ENCODE peak calls at places on chromosome 13, in ten cellular contexts. One of them, this sample, is unnamed.

GRCh38 chr13:44093607-44094583 is 214.2 kb downstream of the LACC1 start:
- DNase-seq in OCI-LY7: no peak
- DNase-seq in stomach: no peak
- DNase-seq in lower lobe of right lung: no peak
- DNase-seq in H1: no peak
- DNase-seq in CD8-positive, alpha-beta T cell: no peak
- DNase-seq in Panc1: no peak
- DNase-seq in ascending aorta: no peak
- DNase-seq in IMR-90: no peak
- DNase-seq in heart right ventricle: no peak
- DNase-seq in this sample: no peak

GRCh38 chr13:95698047-95698749 is 21.3 kb downstream of the DNAJC3 start:
- DNase-seq in lower lobe of right lung: no peak
- DNase-seq in ascending aorta: no peak
- DNase-seq in IMR-90: peak; percentile 17
- DNase-seq in stomach: no peak
- DNase-seq in OCI-LY7: peak; percentile 1
- DNase-seq in Panc1: no peak
- DNase-seq in CD8-positive, alpha-beta T cell: no peak
- DNase-seq in H1: no peak
- DNase-seq in heart right ventricle: no peak
- DNase-seq in this sample: no peak

GRCh38 chr13:29572575-29572974 is 22.9 kb downstream of the SLC7A1 start:
- DNase-seq in OCI-LY7: no peak
- DNase-seq in stomach: no peak
- DNase-seq in heart right ventricle: no peak
- DNase-seq in CD8-positive, alpha-beta T cell: no peak
- DNase-seq in lower lobe of right lung: no peak
- DNase-seq in ascending aorta: no peak
- DNase-seq in IMR-90: no peak
- DNase-seq in Panc1: no peak
- DNase-seq in H1: no peak
- DNase-seq in this sample: no peak

GRCh38 chr13:34733720-34734119 is 208.3 kb upstream of the NBEA start:
- DNase-seq in IMR-90: no peak
- DNase-seq in Panc1: no peak
- DNase-seq in lower lobe of right lung: no peak
- DNase-seq in OCI-LY7: no peak
- DNase-seq in CD8-positive, alpha-beta T cell: no peak
- DNase-seq in ascending aorta: no peak
- DNase-seq in stomach: no peak
- DNase-seq in heart right ventricle: no peak
- DNase-seq in H1: no peak
- DNase-seq in this sample: no peak

GRCh38 chr13:112172641-112173171 is 105.8 kb downstream of the SOX1 start:
- DNase-seq in CD8-positive, alpha-beta T cell: no peak
- DNase-seq in Panc1: no peak
- DNase-seq in stomach: no peak
- DNase-seq in ascending aorta: no peak
- DNase-seq in lower lobe of right lung: no peak
- DNase-seq in IMR-90: no peak
- DNase-seq in heart right ventricle: no peak
- DNase-seq in H1: no peak
- DNase-seq in OCI-LY7: no peak
- DNase-seq in this sample: no peak

GRCh38 chr13:67048793-67049150 is 181.4 kb downstream of the PCDH9 start:
- DNase-seq in CD8-positive, alpha-beta T cell: no peak
- DNase-seq in lower lobe of right lung: no peak
- DNase-seq in stomach: no peak
- DNase-seq in ascending aorta: no peak
- DNase-seq in IMR-90: peak; percentile 82
- DNase-seq in OCI-LY7: no peak
- DNase-seq in heart right ventricle: peak; percentile 3
- DNase-seq in H1: no peak
- DNase-seq in Panc1: no peak
- DNase-seq in this sample: no peak

GRCh38 chr13:27965740-27966640 is 3.1 kb downstream of the CDX2 start:
- DNase-seq in H1: peak; percentile 81
- DNase-seq in heart right ventricle: no peak
- DNase-seq in Panc1: no peak
- DNase-seq in ascending aorta: no peak
- DNase-seq in stomach: peak; percentile 26
- DNase-seq in OCI-LY7: no peak
- DNase-seq in CD8-positive, alpha-beta T cell: no peak
- DNase-seq in IMR-90: no peak
- DNase-seq in lower lobe of right lung: no peak
- DNase-seq in this sample: no peak

GRCh38 chr13:76823969-76824368 is 62.2 kb downstream of the KCTD12 start:
- DNase-seq in ascending aorta: no peak
- DNase-seq in IMR-90: no peak
- DNase-seq in H1: no peak
- DNase-seq in heart right ventricle: no peak
- DNase-seq in CD8-positive, alpha-beta T cell: no peak
- DNase-seq in stomach: no peak
- DNase-seq in Panc1: no peak
- DNase-seq in OCI-LY7: no peak
- DNase-seq in lower lobe of right lung: no peak
- DNase-seq in this sample: no peak

GRCh38 chr13:70502944-70503343 is 394.7 kb upstream of the KLHL1 start:
- DNase-seq in IMR-90: no peak
- DNase-seq in heart right ventricle: no peak
- DNase-seq in lower lobe of right lung: no peak
- DNase-seq in OCI-LY7: no peak
- DNase-seq in H1: no peak
- DNase-seq in ascending aorta: no peak
- DNase-seq in CD8-positive, alpha-beta T cell: no peak
- DNase-seq in stomach: no peak
- DNase-seq in Panc1: no peak
- DNase-seq in this sample: no peak

GRCh38 chr13:73173160-73173905 is 114.5 kb downstream of the KLF5 start:
- DNase-seq in ascending aorta: no peak
- DNase-seq in H1: no peak
- DNase-seq in CD8-positive, alpha-beta T cell: no peak
- DNase-seq in stomach: no peak
- DNase-seq in lower lobe of right lung: no peak
- DNase-seq in heart right ventricle: no peak
- DNase-seq in IMR-90: no peak
- DNase-seq in Panc1: no peak
- DNase-seq in OCI-LY7: no peak
- DNase-seq in this sample: no peak

GRCh38 chr13:73934215-73934623 is 200.0 kb downstream of the KLF12 start:
- DNase-seq in Panc1: no peak
- DNase-seq in CD8-positive, alpha-beta T cell: no peak
- DNase-seq in stomach: no peak
- DNase-seq in heart right ventricle: no peak
- DNase-seq in ascending aorta: no peak
- DNase-seq in IMR-90: peak; percentile 43
- DNase-seq in lower lobe of right lung: no peak
- DNase-seq in H1: no peak
- DNase-seq in OCI-LY7: no peak
- DNase-seq in this sample: no peak

GRCh38 chr13:24071423-24072075 is 89.0 kb upstream of the SPATA13 start:
- DNase-seq in stomach: no peak
- DNase-seq in ascending aorta: no peak
- DNase-seq in OCI-LY7: no peak
- DNase-seq in lower lobe of right lung: no peak
- DNase-seq in H1: no peak
- DNase-seq in CD8-positive, alpha-beta T cell: no peak
- DNase-seq in IMR-90: peak; percentile 48
- DNase-seq in heart right ventricle: no peak
- DNase-seq in Panc1: no peak
- DNase-seq in this sample: no peak

GRCh38 chr13:73228546-73228945 is 169.7 kb downstream of the KLF5 start:
- DNase-seq in heart right ventricle: no peak
- DNase-seq in lower lobe of right lung: no peak
- DNase-seq in stomach: no peak
- DNase-seq in H1: no peak
- DNase-seq in ascending aorta: no peak
- DNase-seq in OCI-LY7: no peak
- DNase-seq in Panc1: no peak
- DNase-seq in IMR-90: peak; percentile 28
- DNase-seq in CD8-positive, alpha-beta T cell: peak; percentile 13
- DNase-seq in this sample: no peak

GRCh38 chr13:80441968-80442367 is 101.0 kb upstream of the SPRY2 start:
- DNase-seq in ascending aorta: no peak
- DNase-seq in H1: no peak
- DNase-seq in Panc1: no peak
- DNase-seq in OCI-LY7: no peak
- DNase-seq in heart right ventricle: no peak
- DNase-seq in lower lobe of right lung: no peak
- DNase-seq in IMR-90: no peak
- DNase-seq in CD8-positive, alpha-beta T cell: no peak
- DNase-seq in stomach: no peak
- DNase-seq in this sample: no peak

DNA sequence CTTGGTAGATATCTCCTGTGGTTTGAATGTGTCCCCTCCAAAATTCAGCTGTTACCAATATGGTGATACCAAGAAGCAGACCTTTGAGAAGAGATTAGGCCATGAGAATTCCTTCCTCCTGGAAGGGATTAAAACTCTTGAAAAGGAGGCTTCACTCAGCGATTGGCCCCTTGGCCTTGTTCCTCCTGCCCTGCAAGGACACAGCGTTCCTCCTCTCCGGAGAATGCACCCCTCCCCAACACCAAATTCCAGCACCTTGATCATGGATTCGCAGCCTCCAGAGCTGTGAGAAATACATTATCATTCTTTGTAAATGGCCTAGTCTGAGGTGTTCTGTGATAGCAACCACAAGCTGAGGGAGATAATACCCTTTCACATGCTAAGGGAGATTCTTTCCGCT is 34.5 kb upstream of the ARHGEF7 start:
- DNase-seq in IMR-90: no peak
- DNase-seq in CD8-positive, alpha-beta T cell: no peak
- DNase-seq in ascending aorta: no peak
- DNase-seq in H1: no peak
- DNase-seq in Panc1: no peak
- DNase-seq in heart right ventricle: no peak
- DNase-seq in lower lobe of right lung: no peak
- DNase-seq in stomach: no peak
- DNase-seq in OCI-LY7: no peak
- DNase-seq in this sample: no peak
- H3K4me1 ChIP-seq in IMR-90: no peaks in the 10 kb centered on the region
- H3K4me1 ChIP-seq in CD8-positive, alpha-beta T cell: no peaks in the 10 kb centered on the region
- H3K4me1 ChIP-seq in ascending aorta: no peaks in the 10 kb centered on the region
- H3K4me1 ChIP-seq in H1: no peaks in the 10 kb centered on the region
- H3K4me1 ChIP-seq in Panc1: no peaks in the 10 kb centered on the region
- H3K4me1 ChIP-seq in heart right ventricle: no peaks in the 10 kb centered on the region
- H3K4me1 ChIP-seq in lower lobe of right lung: no peaks in the 10 kb centered on the region
- H3K4me1 ChIP-seq in stomach: no peaks in the 10 kb centered on the region
- H3K4me1 ChIP-seq in OCI-LY7: no peaks in the 10 kb centered on the region
- H3K4me1 ChIP-seq in this sample: no peaks in the 10 kb centered on the region

DNA sequence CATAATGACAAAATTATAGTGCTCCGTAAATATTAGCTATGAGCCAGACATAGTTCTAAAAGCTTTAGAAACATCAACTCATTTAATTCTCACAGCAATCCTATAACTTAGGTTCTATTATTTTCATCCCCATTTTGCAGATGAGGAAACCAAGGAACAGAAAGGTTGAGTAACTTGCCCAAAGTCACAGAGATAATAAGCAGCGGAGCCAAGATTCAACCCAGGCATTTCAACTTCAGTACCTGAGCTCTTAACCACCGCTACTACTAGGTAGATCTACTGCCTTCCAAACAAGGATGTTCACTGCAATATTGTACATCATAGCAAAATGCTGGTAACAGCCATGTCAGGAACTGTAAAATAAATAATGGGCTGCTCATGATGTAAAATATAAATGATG is 39.9 kb downstream of the ELF1 start:
- DNase-seq in stomach: no peak
- DNase-seq in Panc1: no peak
- DNase-seq in H1: no peak
- DNase-seq in OCI-LY7: peak; percentile 50
- DNase-seq in lower lobe of right lung: no peak
- DNase-seq in IMR-90: no peak
- DNase-seq in CD8-positive, alpha-beta T cell: no peak
- DNase-seq in heart right ventricle: no peak
- DNase-seq in ascending aorta: no peak
- DNase-seq in this sample: no peak
- H3K27ac ChIP-seq in stomach: no peak overlapping the region
- H3K27ac ChIP-seq in Panc1: no peak overlapping the region
- H3K27ac ChIP-seq in H1: no peak overlapping the region
- H3K27ac ChIP-seq in OCI-LY7: peak overlapping the region; percentile 89
- H3K27ac ChIP-seq in lower lobe of right lung: peak overlapping the region; percentile 83
- H3K27ac ChIP-seq in IMR-90: no peak overlapping the region
- H3K27ac ChIP-seq in CD8-positive, alpha-beta T cell: peak overlapping the region; percentile 76
- H3K27ac ChIP-seq in heart right ventricle: no peak overlapping the region
- H3K27ac ChIP-seq in ascending aorta: no peak overlapping the region
- H3K27ac ChIP-seq in this sample: no peak overlapping the region

GRCh38 chr13:38045278-38046048 is 175.9 kb upstream of the TRPC4 start:
- DNase-seq in IMR-90: peak; percentile 33
- DNase-seq in OCI-LY7: peak; percentile 61
- DNase-seq in CD8-positive, alpha-beta T cell: no peak
- DNase-seq in lower lobe of right lung: no peak
- DNase-seq in ascending aorta: no peak
- DNase-seq in stomach: no peak
- DNase-seq in Panc1: no peak
- DNase-seq in heart right ventricle: no peak
- DNase-seq in H1: no peak
- DNase-seq in this sample: no peak
- TF ChIP-seq CTCF in IMR-90: peak; percentile 61
- TF ChIP-seq CTCF in OCI-LY7: peak; percentile 84
- TF ChIP-seq CTCF in CD8-positive, alpha-beta T cell: no peak
- TF ChIP-seq CTCF in lower lobe of right lung: no peak
- TF ChIP-seq CTCF in ascending aorta: no peak
- TF ChIP-seq CTCF in stomach: no peak
- TF ChIP-seq CTCF in Panc1: peak; percentile 13
- TF ChIP-seq CTCF in heart right ventricle: peak; percentile 19
- TF ChIP-seq CTCF in H1: peak; percentile 41
- TF ChIP-seq CTCF in this sample: peak; percentile 68

DNA sequence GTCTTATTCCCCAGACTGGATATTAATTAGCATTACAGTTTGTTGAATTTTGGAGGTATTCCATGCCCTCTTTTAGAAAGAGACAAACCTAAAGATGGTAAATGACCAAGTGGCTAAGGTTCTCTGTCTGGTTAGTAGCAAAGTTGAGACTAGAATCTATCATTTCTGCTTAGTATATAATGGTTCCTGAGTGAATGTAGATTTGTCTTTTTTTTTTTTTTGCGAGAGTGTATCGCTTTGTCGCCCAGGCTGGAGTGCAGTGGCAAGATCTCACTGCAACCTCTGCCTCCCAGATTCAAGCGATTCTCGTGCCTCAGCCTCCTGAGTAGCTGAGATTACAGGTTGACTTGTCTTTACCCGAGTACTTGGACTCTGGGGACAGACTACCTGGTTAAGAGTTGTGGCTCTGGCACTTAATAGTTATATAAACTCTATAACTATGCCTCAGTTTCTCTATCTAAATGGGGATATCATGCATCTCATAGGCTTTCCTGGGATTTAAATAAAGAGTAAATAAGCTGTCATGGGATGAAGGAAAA is 2.7 kb downstream of the NAA16 start:
- DNase-seq in IMR-90: no peak
- DNase-seq in heart right ventricle: no peak
- DNase-seq in Panc1: no peak
- DNase-seq in CD8-positive, alpha-beta T cell: no peak
- DNase-seq in lower lobe of right lung: no peak
- DNase-seq in OCI-LY7: no peak
- DNase-seq in ascending aorta: no peak
- DNase-seq in stomach: no peak
- DNase-seq in H1: no peak
- DNase-seq in this sample: no peak
- H3K4me1 ChIP-seq in IMR-90: peaks cover 10% of the 10 kb centered on the region
- H3K4me1 ChIP-seq in heart right ventricle: peaks cover 46% of the 10 kb centered on the region
- H3K4me1 ChIP-seq in Panc1: peaks cover 16% of the 10 kb centered on the region
- H3K4me1 ChIP-seq in CD8-positive, alpha-beta T cell: peaks cover 26% of the 10 kb centered on the region
- H3K4me1 ChIP-seq in lower lobe of right lung: peaks cover 41% of the 10 kb centered on the region
- H3K4me1 ChIP-seq in OCI-LY7: peaks cover 49% of the 10 kb centered on the region
- H3K4me1 ChIP-seq in ascending aorta: peaks cover 12% of the 10 kb centered on the region
- H3K4me1 ChIP-seq in stomach: peaks cover 25% of the 10 kb centered on the region
- H3K4me1 ChIP-seq in H1: peaks cover 3% of the 10 kb centered on the region
- H3K4me1 ChIP-seq in this sample: peaks cover 21% of the 10 kb centered on the region

GRCh38 chr13:110277357-110277950 is 29.5 kb downstream of the COL4A1 start:
- DNase-seq in OCI-LY7: no peak
- DNase-seq in Panc1: no peak
- DNase-seq in CD8-positive, alpha-beta T cell: no peak
- DNase-seq in stomach: no peak
- DNase-seq in IMR-90: no peak
- DNase-seq in ascending aorta: no peak
- DNase-seq in lower lobe of right lung: no peak
- DNase-seq in heart right ventricle: no peak
- DNase-seq in H1: no peak
- DNase-seq in this sample: no peak
- H3K27ac ChIP-seq in OCI-LY7: no peak overlapping the region
- H3K27ac ChIP-seq in Panc1: no peak overlapping the region
- H3K27ac ChIP-seq in CD8-positive, alpha-beta T cell: no peak overlapping the region
- H3K27ac ChIP-seq in stomach: no peak overlapping the region
- H3K27ac ChIP-seq in IMR-90: no peak overlapping the region
- H3K27ac ChIP-seq in ascending aorta: peak overlapping the region; percentile 34
- H3K27ac ChIP-seq in lower lobe of right lung: no peak overlapping the region
- H3K27ac ChIP-seq in heart right ventricle: no peak overlapping the region
- H3K27ac ChIP-seq in H1: no peak overlapping the region
- H3K27ac ChIP-seq in this sample: no peak overlapping the region